ENCODE peak calls at places on chromosome 22, in six cellular contexts. E is K562, P is SK-N-SH, R is HepG2, H is H1, L is GM12878. O is an unnamed sample.

GRCh38 chr22:23199159-23199558 is 18.9 kb downstream of the BCR start:
- DNase-seq in E (no peak), P (no peak), R (no peak), H (no peak), L (no peak), O (no peak)

GRCh38 chr22:49046546-49047305 is 780.9 kb downstream of the BRD1 start:
- DNase-seq in E (peak; percentile 62), P (peak; percentile 87), R (peak; percentile 50), H (peak; percentile 89), L (no peak), O (peak; percentile 20)

GRCh38 chr22:33687464-33687863 is 232.8 kb downstream of the LARGE1 start:
- DNase-seq in E (no peak), P (no peak), R (no peak), H (no peak), L (no peak), O (no peak)

GRCh38 chr22:31329029-31329428 is 17.1 kb downstream of the PATZ1 start:
- DNase-seq in E (no peak), P (no peak), R (no peak), H (no peak), L (no peak), O (no peak)

GRCh38 chr22:49368221-49368975 is 459.3 kb downstream of the BRD1 start:
- DNase-seq in E (no peak), P (no peak), R (no peak), H (no peak), L (no peak), O (no peak)

GRCh38 chr22:31281733-31282132 is 10.6 kb downstream of the PIK3IP1 start:
- DNase-seq in E (no peak), P (no peak), R (no peak), H (no peak), L (no peak), O (no peak)

GRCh38 chr22:43308451-43309235 is 34.5 kb downstream of the SCUBE1 start:
- DNase-seq in E (no peak), P (no peak), R (no peak), H (no peak), L (no peak), O (no peak)

GRCh38 chr22:43376765-43377485 is 33.8 kb upstream of the SCUBE1 start:
- DNase-seq in E (no peak), P (no peak), R (no peak), H (no peak), L (peak; percentile 56), O (no peak)

GRCh38 chr22:43643362-43643761 is 168.7 kb downstream of the EFCAB6 start:
- DNase-seq in E (no peak), P (no peak), R (no peak), H (no peak), L (no peak), O (no peak)

GRCh38 chr22:49286236-49286760 is 541.4 kb downstream of the BRD1 start:
- DNase-seq in E (no peak), P (no peak), R (no peak), H (no peak), L (no peak), O (no peak)

GRCh38 chr22:19755145-19755710 is 5.3 kb upstream of the TBX1 start:
- DNase-seq in E (peak; percentile 73), P (no peak), R (no peak), H (peak; percentile 78), L (no peak), O (no peak)

GRCh38 chr22:20430641-20431519 is 6.7 kb downstream of the SCARF2 start:
- DNase-seq in E (peak; percentile 77), P (peak; percentile 57), R (no peak), H (peak; percentile 74), L (no peak), O (peak; percentile 70)

GRCh38 chr22:41334951-41335635 is 33.8 kb downstream of the ZC3H7B start:
- DNase-seq in E (no peak), P (no peak), R (no peak), H (no peak), L (no peak), O (no peak)

GRCh38 chr22:23381661-23382427 is 198.2 kb downstream of the IGLL1 start:
- DNase-seq in E (no peak), P (no peak), R (no peak), H (no peak), L (no peak), O (no peak)

GRCh38 chr22:18095101-18095805 is 15.4 kb upstream of the TUBA8 start:
- DNase-seq in E (no peak), P (no peak), R (no peak), H (no peak), L (no peak), O (no peak)

GRCh38 chr22:39225591-39225990 is 19.2 kb downstream of the PDGFB start:
- DNase-seq in E (no peak), P (no peak), R (no peak), H (no peak), L (no peak), O (no peak)

GRCh38 chr22:50621948-50622722 is 5.8 kb downstream of the ARSA start:
- DNase-seq in E (peak; percentile 6), P (peak; percentile 16), R (no peak), H (peak; percentile 50), L (peak; percentile 15), O (peak; percentile 42)

GRCh38 chr22:22943521-22944267 is 56.1 kb downstream of the IGLL5 start:
- DNase-seq in E (peak; percentile 79), P (peak; percentile 38), R (no peak), H (peak; percentile 45), L (no peak), O (no peak)

GRCh38 chr22:42061041-42061440 is 9.6 kb downstream of the NAGA start:
- DNase-seq in E (no peak), P (no peak), R (no peak), H (peak; percentile 20), L (no peak), O (no peak)

GRCh38 chr22:38051900-38052862 is 5.0 kb upstream of the PICK1 start:
- DNase-seq in E (peak; percentile 78), P (peak; percentile 84), R (peak; percentile 84), H (peak; percentile 89), L (peak; percentile 30), O (peak; percentile 64)

GRCh38 chr22:38062782-38063181 is 5.6 kb downstream of the PICK1 start:
- DNase-seq in E (no peak), P (no peak), R (no peak), H (no peak), L (no peak), O (no peak)

GRCh38 chr22:38051261-38051660 is 5.9 kb upstream of the PICK1 start:
- DNase-seq in E (no peak), P (no peak), R (no peak), H (no peak), L (no peak), O (no peak)

DNA sequence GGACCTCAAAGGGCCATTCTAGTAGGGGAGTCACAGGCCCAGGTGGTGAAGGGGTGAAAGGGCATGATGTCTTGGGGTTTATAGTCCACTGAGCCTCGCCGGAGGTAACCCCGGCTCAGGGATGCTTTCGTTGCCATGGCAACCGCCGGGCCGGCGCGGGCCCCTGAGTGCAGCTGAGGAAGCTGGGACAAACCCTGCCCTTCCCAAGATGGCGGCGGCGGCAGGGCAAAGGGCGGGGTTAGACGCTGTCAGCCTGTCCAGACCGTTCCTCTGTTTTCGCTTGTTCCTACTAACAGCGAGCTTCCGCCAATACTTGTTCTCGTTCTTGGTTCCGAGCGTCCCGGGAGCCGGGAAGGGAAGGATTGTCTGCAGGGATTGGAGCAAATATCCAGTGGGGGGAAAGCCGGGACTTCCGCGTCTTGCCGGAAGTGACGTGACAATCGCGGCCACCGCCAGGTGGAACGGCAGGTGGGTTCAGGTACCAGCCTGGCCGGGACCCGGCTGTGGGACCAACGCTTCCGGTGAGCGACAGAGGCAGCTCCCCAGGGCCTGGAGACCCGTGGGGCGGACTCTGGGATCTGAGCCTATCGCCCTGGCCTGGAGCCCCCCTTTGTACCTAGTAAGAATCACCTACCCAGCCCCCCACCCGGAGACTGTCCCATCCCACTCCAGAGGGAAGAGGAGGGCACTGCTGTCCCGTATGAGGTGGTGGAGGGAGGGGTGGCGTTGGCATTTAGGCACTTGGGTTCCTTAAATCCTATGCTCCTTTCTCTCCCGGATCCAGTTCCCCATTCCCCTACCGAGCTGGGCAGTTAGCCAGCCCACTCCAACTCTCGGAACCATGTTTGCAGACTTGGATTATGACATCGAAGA is at the start of gene PICK1:
- DNase-seq in E (peak; percentile 92), P (peak; percentile 89), R (peak; percentile 93), H (peak; percentile 96), L (peak; percentile 32), O (peak; percentile 73)
- TF ChIP-seq GABPA in E (peak; percentile 96), P (peak; percentile 83), R (peak; percentile 85), H (peak; percentile 95), L (peak; percentile 91), O (peak; percentile 81)

GRCh38 chr22:25085930-25086901 is 113.4 kb upstream of the CRYBB3 start:
- DNase-seq in E (no peak), P (no peak), R (peak; percentile 91), H (no peak), L (peak; percentile 79), O (no peak)
- TF ChIP-seq GABPA in E (no peak), P (no peak), R (no peak), H (no peak), L (no peak), O (no peak)

GRCh38 chr22:47053865-47054185 is 291.4 kb downstream of the TBC1D22A start:
- DNase-seq in E (no peak), P (no peak), R (no peak), H (no peak), L (no peak), O (no peak)
- TF ChIP-seq GABPA in E (no peak), P (no peak), R (no peak), H (no peak), L (no peak), O (no peak)

GRCh38 chr22:27801197-27801615 is 350 bp downstream of the MN1 start:
- DNase-seq in E (no peak), P (peak; percentile 84), R (no peak), H (peak; percentile 81), L (no peak), O (no peak)

GRCh38 chr22:27798526-27799333 is 2.8 kb downstream of the MN1 start:
- DNase-seq in E (no peak), P (no peak), R (no peak), H (no peak), L (no peak), O (no peak)

GRCh38 chr22:27801616-27802388 is at the start of gene MN1:
- DNase-seq in E (no peak), P (peak; percentile 89), R (no peak), H (peak; percentile 87), L (no peak), O (no peak)

GRCh38 chr22:27799334-27800249 is 2.0 kb downstream of the MN1 start:
- DNase-seq in E (no peak), P (peak; percentile 55), R (no peak), H (no peak), L (no peak), O (no peak)

DNA sequence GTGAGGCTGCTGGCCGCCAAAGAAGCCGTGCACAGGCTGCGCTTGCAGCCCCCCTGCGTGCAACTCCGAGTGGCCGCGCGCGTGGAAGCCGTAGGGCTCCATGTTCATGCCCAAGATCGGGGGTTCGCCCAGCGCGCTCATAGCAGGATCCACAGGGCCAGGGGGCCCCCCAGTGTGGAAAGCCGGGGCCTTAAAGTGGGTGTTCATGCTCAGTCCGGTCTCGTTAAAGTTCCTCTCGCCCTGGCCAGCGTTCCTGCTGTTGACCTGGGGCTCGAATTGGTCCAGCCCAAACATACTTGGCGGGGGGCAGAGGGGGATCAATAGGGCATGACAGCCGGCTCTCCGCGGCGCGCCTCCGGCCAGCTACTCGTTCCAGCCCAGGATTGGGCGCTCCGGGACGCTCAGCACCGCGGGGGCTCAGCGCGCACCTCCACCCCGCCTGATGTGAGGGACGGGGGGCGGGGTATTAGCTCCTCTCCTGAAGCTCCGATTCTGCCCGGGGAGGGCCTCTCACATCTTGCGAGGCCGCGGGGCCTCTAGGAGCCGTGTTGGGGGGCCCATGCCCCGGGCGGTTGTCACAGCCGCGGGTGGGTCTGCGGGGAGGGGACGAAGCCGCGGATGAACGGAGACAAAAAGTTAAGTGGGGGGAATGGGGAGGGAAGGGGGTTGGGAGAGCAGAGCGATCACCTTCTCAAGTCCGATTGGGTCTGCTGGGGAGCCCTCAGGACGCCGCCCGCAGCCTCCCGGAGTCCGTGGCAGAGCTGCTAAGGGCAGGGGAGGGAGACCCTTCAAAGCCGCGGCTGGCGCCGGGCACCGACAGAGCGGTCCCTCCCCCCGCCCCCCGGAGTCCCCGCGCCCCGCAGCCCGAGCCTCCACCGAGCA is 1.1 kb downstream of the MN1 start:
- DNase-seq in E (no peak), P (peak; percentile 70), R (no peak), H (no peak), L (no peak), O (no peak)
- TF ChIP-seq GABPA in E (no peak), P (no peak), R (no peak), H (no peak), L (no peak), O (no peak)